ENCODE peak calls at places on chromosomes 2 and 18, in eight cellular contexts. F is small intestine; P is AML-193; K is left colon; T is midbrain; I is activated naive CD8-positive, alpha-beta T cell treated with anti-CD3 and anti-CD28 coated beads for 36 hours; R is stimulated activated CD4-positive, alpha-beta T cell treated with anti-CD3 and anti-CD28 coated beads, Interleukin-1b, Interleukin-23, amount 100 ng/mL, for 48 hours; H is GOT3. A is an unnamed sample.
A peak's percentile ranks its signal among the peaks of the same experiment; 100 is the strongest.

GRCh38 chr2:96241901-96242611 is 23.7 kb downstream of the TMEM127 start:
- DNase-seq in H (peak; percentile 21), I (peak; percentile 62), K (no peak), R (peak; percentile 76), F (peak; percentile 42), P (peak; percentile 75), T (peak; percentile 57), A (peak; percentile 89)

GRCh38 chr2:23359631-23360567 is 25.1 kb upstream of the KLHL29 start:
- DNase-seq in F (peak; percentile 46), K (no peak), R (no peak), P (no peak), I (no peak), H (no peak), T (no peak), A (no peak)

GRCh38 chr18:50298443-50299284 is 11.2 kb upstream of the CXXC1 start:
- DNase-seq in T (no peak), R (no peak), K (no peak), I (no peak), P (no peak), F (no peak), H (no peak), A (no peak)

GRCh38 chr18:43757273-43757672 is 480.0 kb upstream of the SYT4 start:
- DNase-seq in P (no peak), T (no peak), I (no peak), F (no peak), K (no peak), R (no peak), H (no peak), A (no peak)

GRCh38 chr18:70453058-70453775 is 164.4 kb downstream of the SOCS6 start:
- DNase-seq in I (no peak), R (no peak), T (no peak), K (no peak), P (peak; percentile 32), F (no peak), H (no peak), A (no peak)

GRCh38 chr2:176763871-176764404 is 448.7 kb upstream of the HNRNPA3 start:
- DNase-seq in T (no peak), P (peak; percentile 20), I (no peak), H (no peak), R (no peak), K (no peak), F (no peak), A (peak; percentile 15)

GRCh38 chr18:49768051-49768391 is 45.3 kb downstream of the ACAA2 start:
- DNase-seq in H (no peak), T (no peak), F (peak; percentile 77), P (peak; percentile 1), K (peak; percentile 73), R (no peak), I (no peak), A (peak; percentile 30)

GRCh38 chr2:178632729-178633128 is 152.5 kb downstream of the PLEKHA3 start:
- DNase-seq in P (no peak), T (no peak), I (no peak), K (no peak), H (no peak), F (peak; percentile 28), R (no peak), A (no peak)

GRCh38 chr2:164934790-164935466 is 20.4 kb downstream of the SLC38A11 start:
- DNase-seq in I (no peak), R (no peak), F (no peak), T (no peak), H (no peak), K (no peak), P (no peak), A (no peak)

GRCh38 chr2:207937818-207938217 is 87.5 kb downstream of the PLEKHM3 start:
- DNase-seq in K (no peak), F (no peak), I (no peak), R (no peak), P (no peak), H (no peak), T (no peak), A (no peak)

A was measured in A172.